ENCODE peak calls at places on chromosomes 1 and 21, in eight cellular contexts. One of them, this sample, is unnamed.

GRCh38 chr1:86703696-86704455 is 500 bp upstream of the SH3GLB1 start:
- DNase-seq in astrocyte of the spinal cord: no peak
- DNase-seq in thoracic aorta: no peak
- DNase-seq in hepatocyte: no peak
- DNase-seq in endodermal cell: peak
- DNase-seq in CD8-positive, alpha-beta memory T cell: no peak
- DNase-seq in NB4: no peak
- DNase-seq in BJ: no peak
- DNase-seq in this sample: no peak

GRCh38 chr1:30745156-30745833 is 12.3 kb downstream of the LAPTM5 start:
- DNase-seq in astrocyte of the spinal cord: no peak
- DNase-seq in thoracic aorta: no peak
- DNase-seq in hepatocyte: peak
- DNase-seq in endodermal cell: no peak
- DNase-seq in CD8-positive, alpha-beta memory T cell: no peak
- DNase-seq in NB4: no peak
- DNase-seq in BJ: no peak
- DNase-seq in this sample: no peak

GRCh38 chr1:18941221-18942141 is 15.0 kb downstream of the IFFO2 start:
- DNase-seq in astrocyte of the spinal cord: peak
- DNase-seq in thoracic aorta: no peak
- DNase-seq in hepatocyte: peak
- DNase-seq in endodermal cell: peak
- DNase-seq in CD8-positive, alpha-beta memory T cell: no peak
- DNase-seq in NB4: no peak
- DNase-seq in BJ: no peak
- DNase-seq in this sample: no peak

GRCh38 chr1:185154912-185155513 is 1.7 kb downstream of the TRMT1L start:
- DNase-seq in astrocyte of the spinal cord: peak
- DNase-seq in thoracic aorta: no peak
- DNase-seq in hepatocyte: peak
- DNase-seq in endodermal cell: no peak
- DNase-seq in CD8-positive, alpha-beta memory T cell: no peak
- DNase-seq in NB4: peak
- DNase-seq in BJ: no peak
- DNase-seq in this sample: no peak

GRCh38 chr1:110829955-110830553 is 42.9 kb upstream of the CD53 start:
- DNase-seq in astrocyte of the spinal cord: no peak
- DNase-seq in thoracic aorta: no peak
- DNase-seq in hepatocyte: peak
- DNase-seq in endodermal cell: peak
- DNase-seq in CD8-positive, alpha-beta memory T cell: peak
- DNase-seq in NB4: peak
- DNase-seq in BJ: no peak
- DNase-seq in this sample: peak

GRCh38 chr1:232613752-232614381 is 16.1 kb downstream of the SIPA1L2 start:
- DNase-seq in astrocyte of the spinal cord: peak
- DNase-seq in thoracic aorta: no peak
- DNase-seq in hepatocyte: peak
- DNase-seq in endodermal cell: no peak
- DNase-seq in CD8-positive, alpha-beta memory T cell: no peak
- DNase-seq in NB4: no peak
- DNase-seq in BJ: no peak
- DNase-seq in this sample: no peak

GRCh38 chr1:164137273-164137947 is 421.6 kb upstream of the PBX1 start:
- DNase-seq in astrocyte of the spinal cord: no peak
- DNase-seq in thoracic aorta: no peak
- DNase-seq in hepatocyte: no peak
- DNase-seq in endodermal cell: no peak
- DNase-seq in CD8-positive, alpha-beta memory T cell: no peak
- DNase-seq in NB4: no peak
- DNase-seq in BJ: no peak
- DNase-seq in this sample: no peak

GRCh38 chr21:43991447-43991991 is 20.6 kb upstream of the TRAPPC10 start:
- DNase-seq in astrocyte of the spinal cord: no peak
- DNase-seq in thoracic aorta: no peak
- DNase-seq in hepatocyte: no peak
- DNase-seq in endodermal cell: no peak
- DNase-seq in CD8-positive, alpha-beta memory T cell: no peak
- DNase-seq in NB4: no peak
- DNase-seq in BJ: no peak
- DNase-seq in this sample: no peak

GRCh38 chr1:78088015-78088414 is 42.2 kb downstream of the GIPC2 start:
- DNase-seq in astrocyte of the spinal cord: no peak
- DNase-seq in thoracic aorta: no peak
- DNase-seq in hepatocyte: no peak
- DNase-seq in endodermal cell: no peak
- DNase-seq in CD8-positive, alpha-beta memory T cell: no peak
- DNase-seq in NB4: peak
- DNase-seq in BJ: no peak
- DNase-seq in this sample: no peak

GRCh38 chr21:38955495-38955894 is 149.8 kb downstream of the ETS2 start:
- DNase-seq in astrocyte of the spinal cord: no peak
- DNase-seq in thoracic aorta: no peak
- DNase-seq in hepatocyte: peak
- DNase-seq in endodermal cell: no peak
- DNase-seq in CD8-positive, alpha-beta memory T cell: no peak
- DNase-seq in NB4: no peak
- DNase-seq in BJ: no peak
- DNase-seq in this sample: no peak

GRCh38 chr21:42513985-42514882 is 582 bp downstream of the SLC37A1 start:
- DNase-seq in astrocyte of the spinal cord: no peak
- DNase-seq in thoracic aorta: no peak
- DNase-seq in hepatocyte: peak
- DNase-seq in endodermal cell: peak
- DNase-seq in CD8-positive, alpha-beta memory T cell: peak
- DNase-seq in NB4: peak
- DNase-seq in BJ: no peak
- DNase-seq in this sample: peak

GRCh38 chr1:53371851-53372250 is 44.0 kb upstream of the LRP8 start:
- DNase-seq in astrocyte of the spinal cord: no peak
- DNase-seq in thoracic aorta: no peak
- DNase-seq in hepatocyte: no peak
- DNase-seq in endodermal cell: peak
- DNase-seq in CD8-positive, alpha-beta memory T cell: no peak
- DNase-seq in NB4: no peak
- DNase-seq in BJ: no peak
- DNase-seq in this sample: no peak

GRCh38 chr1:151862604-151863003 is 9.1 kb upstream of the THEM5 start:
- DNase-seq in astrocyte of the spinal cord: no peak
- DNase-seq in thoracic aorta: no peak
- DNase-seq in hepatocyte: no peak
- DNase-seq in endodermal cell: no peak
- DNase-seq in CD8-positive, alpha-beta memory T cell: no peak
- DNase-seq in NB4: no peak
- DNase-seq in BJ: no peak
- DNase-seq in this sample: no peak

GRCh38 chr1:212515329-212515760 is 82.6 kb downstream of the NENF start:
- DNase-seq in astrocyte of the spinal cord: no peak
- DNase-seq in thoracic aorta: no peak
- DNase-seq in hepatocyte: no peak
- DNase-seq in endodermal cell: peak
- DNase-seq in CD8-positive, alpha-beta memory T cell: no peak
- DNase-seq in NB4: no peak
- DNase-seq in BJ: no peak
- DNase-seq in this sample: no peak

GRCh38 chr1:218718977-218719376 is 373.8 kb downstream of the TGFB2 start:
- DNase-seq in astrocyte of the spinal cord: peak
- DNase-seq in thoracic aorta: no peak
- DNase-seq in hepatocyte: no peak
- DNase-seq in endodermal cell: no peak
- DNase-seq in CD8-positive, alpha-beta memory T cell: no peak
- DNase-seq in NB4: no peak
- DNase-seq in BJ: no peak
- DNase-seq in this sample: no peak

GRCh38 chr1:225506727-225507126 is 78.9 kb upstream of the LBR start:
- DNase-seq in astrocyte of the spinal cord: no peak
- DNase-seq in thoracic aorta: no peak
- DNase-seq in hepatocyte: no peak
- DNase-seq in endodermal cell: no peak
- DNase-seq in CD8-positive, alpha-beta memory T cell: no peak
- DNase-seq in NB4: no peak
- DNase-seq in BJ: no peak
- DNase-seq in this sample: no peak

GRCh38 chr1:88695781-88696180 is 11.7 kb downstream of the PKN2 start:
- DNase-seq in astrocyte of the spinal cord: peak
- DNase-seq in thoracic aorta: no peak
- DNase-seq in hepatocyte: no peak
- DNase-seq in endodermal cell: no peak
- DNase-seq in CD8-positive, alpha-beta memory T cell: no peak
- DNase-seq in NB4: no peak
- DNase-seq in BJ: no peak
- DNase-seq in this sample: no peak
- H3K4me3 ChIP-seq in astrocyte of the spinal cord: no peak
- H3K4me3 ChIP-seq in thoracic aorta: no peak
- H3K4me3 ChIP-seq in hepatocyte: no peak
- H3K4me3 ChIP-seq in endodermal cell: no peak
- H3K4me3 ChIP-seq in CD8-positive, alpha-beta memory T cell: no peak
- H3K4me3 ChIP-seq in NB4: no peak
- H3K4me3 ChIP-seq in BJ: no peak
- H3K4me3 ChIP-seq in this sample: no peak

DNA sequence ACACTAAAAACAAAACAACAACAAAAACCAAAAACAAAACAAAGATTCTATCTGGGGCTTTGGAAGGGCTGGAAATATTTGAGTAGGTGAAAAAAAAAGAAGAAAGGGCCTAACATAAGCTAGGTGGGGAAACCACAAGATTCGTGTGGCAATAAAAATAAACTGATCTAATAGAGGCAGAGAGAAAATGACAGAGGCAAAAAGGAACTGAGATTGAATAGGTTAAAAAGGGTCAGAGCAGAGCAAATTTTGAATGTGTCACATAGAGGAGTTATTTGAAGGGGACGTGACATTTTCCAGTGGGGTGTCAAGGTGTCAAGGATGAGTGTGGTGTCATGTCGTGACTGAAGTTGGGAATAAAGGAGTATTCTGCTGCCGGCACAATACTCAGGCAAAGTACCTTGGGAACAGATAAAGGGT is 65.2 kb upstream of the RALGPS2 start:
- DNase-seq in astrocyte of the spinal cord: no peak
- DNase-seq in thoracic aorta: no peak
- DNase-seq in hepatocyte: no peak
- DNase-seq in endodermal cell: no peak
- DNase-seq in CD8-positive, alpha-beta memory T cell: no peak
- DNase-seq in NB4: no peak
- DNase-seq in BJ: no peak
- DNase-seq in this sample: no peak
- H3K4me3 ChIP-seq in astrocyte of the spinal cord: no peak
- H3K4me3 ChIP-seq in thoracic aorta: no peak
- H3K4me3 ChIP-seq in hepatocyte: no peak
- H3K4me3 ChIP-seq in endodermal cell: no peak
- H3K4me3 ChIP-seq in CD8-positive, alpha-beta memory T cell: no peak
- H3K4me3 ChIP-seq in NB4: no peak
- H3K4me3 ChIP-seq in BJ: no peak
- H3K4me3 ChIP-seq in this sample: no peak

DNA sequence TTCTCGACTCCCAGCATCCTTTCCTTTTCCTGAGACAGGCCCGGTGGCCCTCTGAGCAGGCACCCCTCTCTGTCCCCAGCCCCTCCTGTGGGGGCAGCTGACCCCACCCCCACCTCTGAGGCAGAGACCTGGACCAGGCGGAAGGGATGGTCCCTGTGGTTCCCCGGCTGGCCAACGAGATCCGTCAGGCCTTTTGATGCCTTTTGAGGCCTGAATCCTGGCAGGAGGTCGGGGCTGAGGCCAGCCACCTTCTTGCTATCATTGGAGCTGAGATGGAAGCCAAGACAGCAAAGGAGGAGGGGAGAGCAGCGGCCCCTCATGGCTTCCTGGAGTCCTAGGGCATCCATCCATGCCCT is 50.1 kb upstream of the ACTRT2 start:
- DNase-seq in astrocyte of the spinal cord: no peak
- DNase-seq in thoracic aorta: no peak
- DNase-seq in hepatocyte: no peak
- DNase-seq in endodermal cell: no peak
- DNase-seq in CD8-positive, alpha-beta memory T cell: no peak
- DNase-seq in NB4: no peak
- DNase-seq in BJ: no peak
- DNase-seq in this sample: no peak
- H3K4me3 ChIP-seq in astrocyte of the spinal cord: no peak
- H3K4me3 ChIP-seq in thoracic aorta: no peak
- H3K4me3 ChIP-seq in hepatocyte: no peak
- H3K4me3 ChIP-seq in endodermal cell: no peak
- H3K4me3 ChIP-seq in CD8-positive, alpha-beta memory T cell: no peak
- H3K4me3 ChIP-seq in NB4: no peak
- H3K4me3 ChIP-seq in BJ: no peak
- H3K4me3 ChIP-seq in this sample: no peak

GRCh38 chr1:24926596-24927249 is 3.4 kb downstream of the RUNX3 start:
- DNase-seq in astrocyte of the spinal cord: no peak
- DNase-seq in thoracic aorta: no peak
- DNase-seq in hepatocyte: peak
- DNase-seq in endodermal cell: peak
- DNase-seq in CD8-positive, alpha-beta memory T cell: peak
- DNase-seq in NB4: peak
- DNase-seq in BJ: no peak
- DNase-seq in this sample: no peak
- H3K4me3 ChIP-seq in astrocyte of the spinal cord: no peak
- H3K4me3 ChIP-seq in thoracic aorta: no peak
- H3K4me3 ChIP-seq in hepatocyte: no peak
- H3K4me3 ChIP-seq in endodermal cell: no peak
- H3K4me3 ChIP-seq in CD8-positive, alpha-beta memory T cell: peak
- H3K4me3 ChIP-seq in NB4: peak
- H3K4me3 ChIP-seq in BJ: no peak
- H3K4me3 ChIP-seq in this sample: peak

DNA sequence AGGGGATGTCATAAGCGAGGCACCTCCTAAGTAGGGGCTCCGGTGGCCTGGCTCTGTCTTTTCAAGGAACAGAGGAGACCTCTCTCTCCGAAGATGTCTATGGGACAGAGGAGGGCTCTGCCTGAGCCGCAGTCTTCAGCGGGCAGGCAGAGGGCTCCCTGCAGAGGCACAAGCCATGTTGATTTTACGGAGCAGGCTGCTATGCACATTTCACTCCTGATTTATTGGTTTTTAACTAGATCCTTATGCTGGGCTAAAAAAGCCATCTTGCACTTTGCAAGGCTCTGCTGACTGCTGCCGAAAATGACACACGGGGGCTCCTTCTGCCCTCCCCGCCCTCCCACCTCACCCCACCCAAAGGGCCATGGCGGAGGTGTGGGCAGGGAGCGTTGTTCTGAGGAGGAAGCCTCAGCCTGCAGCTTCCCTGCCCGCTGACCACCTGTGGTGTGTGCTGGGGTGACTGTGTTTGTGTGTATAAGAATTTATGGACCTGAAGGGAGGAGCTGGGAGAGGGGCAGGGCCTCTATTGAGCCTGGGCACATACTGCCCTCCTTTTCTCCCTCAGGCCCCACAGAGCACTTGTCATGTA is 71.2 kb downstream of the FOXD2 start:
- DNase-seq in astrocyte of the spinal cord: peak
- DNase-seq in thoracic aorta: no peak
- DNase-seq in hepatocyte: peak
- DNase-seq in endodermal cell: peak
- DNase-seq in CD8-positive, alpha-beta memory T cell: no peak
- DNase-seq in NB4: no peak
- DNase-seq in BJ: no peak
- DNase-seq in this sample: no peak
- H3K4me3 ChIP-seq in astrocyte of the spinal cord: no peak
- H3K4me3 ChIP-seq in thoracic aorta: peak
- H3K4me3 ChIP-seq in hepatocyte: peak
- H3K4me3 ChIP-seq in endodermal cell: peak
- H3K4me3 ChIP-seq in CD8-positive, alpha-beta memory T cell: peak
- H3K4me3 ChIP-seq in NB4: no peak
- H3K4me3 ChIP-seq in BJ: no peak
- H3K4me3 ChIP-seq in this sample: no peak

GRCh38 chr1:223087231-223087990 is 55.6 kb downstream of the TLR5 start:
- DNase-seq in astrocyte of the spinal cord: no peak
- DNase-seq in thoracic aorta: no peak
- DNase-seq in hepatocyte: peak
- DNase-seq in endodermal cell: no peak
- DNase-seq in CD8-positive, alpha-beta memory T cell: no peak
- DNase-seq in NB4: no peak
- DNase-seq in BJ: no peak
- DNase-seq in this sample: no peak
- H3K4me3 ChIP-seq in astrocyte of the spinal cord: no peak
- H3K4me3 ChIP-seq in thoracic aorta: peak
- H3K4me3 ChIP-seq in hepatocyte: no peak
- H3K4me3 ChIP-seq in endodermal cell: no peak
- H3K4me3 ChIP-seq in CD8-positive, alpha-beta memory T cell: no peak
- H3K4me3 ChIP-seq in NB4: no peak
- H3K4me3 ChIP-seq in BJ: no peak
- H3K4me3 ChIP-seq in this sample: no peak